ENCODE peak calls at places on chromosome 17, in nine cellular contexts. O is nephron progenitor cell, J is A549, Y is omental fat pad, A is testis, X is HL-60, C is body of pancreas, G is PC-9, I is IMR-90. S is an unnamed sample.

GRCh38 chr17:18968945-18969887 is 17.3 kb downstream of the SLC5A10 start:
- DNase-seq in Y (no peak), O (no peak), G (peak; percentile 72), I (no peak), X (no peak), A (no peak), C (no peak), J (peak; percentile 54), S (no peak)

GRCh38 chr17:44204453-44204882 is 4.8 kb upstream of the ATXN7L3 start:
- DNase-seq in I (peak; percentile 61), C (no peak), J (no peak), O (no peak), X (no peak), Y (no peak), G (no peak), A (no peak), S (no peak)

GRCh38 chr17:31443386-31443785 is 51.9 kb downstream of the RAB11FIP4 start:
- DNase-seq in Y (no peak), A (no peak), I (no peak), C (no peak), J (no peak), G (no peak), O (no peak), X (no peak), S (no peak)

GRCh38 chr17:80732268-80732667 is 187.6 kb downstream of the RPTOR start:
- DNase-seq in I (peak; percentile 74), C (no peak), J (no peak), G (no peak), A (no peak), Y (no peak), O (no peak), X (no peak), S (no peak)

GRCh38 chr17:56715613-56716357 is 117.9 kb downstream of the C17orf67 start:
- DNase-seq in O (peak; percentile 84), A (peak; percentile 90), I (peak; percentile 82), J (peak; percentile 88), C (peak; percentile 79), X (peak; percentile 82), G (peak; percentile 75), Y (peak; percentile 71), S (peak; percentile 87)

GRCh38 chr17:39527220-39527813 is 66.0 kb downstream of the CDK12 start:
- DNase-seq in A (no peak), O (no peak), G (no peak), X (peak; percentile 15), I (no peak), J (no peak), C (no peak), Y (no peak), S (no peak)

GRCh38 chr17:31745964-31746650 is 112.9 kb downstream of the COPRS start:
- DNase-seq in I (no peak), G (no peak), A (no peak), O (no peak), Y (no peak), X (no peak), C (no peak), J (no peak), S (no peak)

GRCh38 chr17:44354582-44355309 is 8.9 kb downstream of the FAM171A2 start:
- DNase-seq in X (no peak), G (no peak), O (peak; percentile 93), J (no peak), A (peak; percentile 74), C (peak; percentile 46), Y (no peak), I (no peak), S (no peak)

GRCh38 chr17:4565209-4566141 is 5.1 kb upstream of the GGT6 start:
- DNase-seq in O (peak; percentile 59), A (peak; percentile 80), G (peak; percentile 70), X (no peak), C (peak; percentile 78), I (peak; percentile 75), J (peak; percentile 92), Y (no peak), S (no peak)

GRCh38 chr17:39820541-39820940 is 43.6 kb downstream of the IKZF3 start:
- DNase-seq in Y (no peak), O (no peak), G (no peak), I (no peak), X (no peak), C (no peak), J (no peak), A (no peak), S (no peak)

GRCh38 chr17:43694081-43694870 is 32.6 kb upstream of the MEOX1 start:
- DNase-seq in O (peak; percentile 81), C (peak; percentile 83), G (peak; percentile 68), X (peak; percentile 40), J (peak; percentile 80), I (peak; percentile 75), Y (peak; percentile 34), A (peak; percentile 90), S (peak; percentile 81)

GRCh38 chr17:67174190-67174589 is 70.8 kb downstream of the HELZ start:
- DNase-seq in A (no peak), G (no peak), I (no peak), J (no peak), Y (no peak), O (no peak), C (no peak), X (no peak), S (no peak)

GRCh38 chr17:46810837-46811236 is 7.7 kb downstream of the WNT3 start:
- DNase-seq in X (no peak), G (no peak), O (no peak), A (no peak), I (no peak), J (no peak), Y (no peak), C (no peak), S (no peak)

GRCh38 chr17:1714488-1714979 is 4.4 kb upstream of the TLCD2 start:
- DNase-seq in O (peak; percentile 98), A (peak; percentile 98), Y (peak; percentile 98), J (peak; percentile 95), G (peak; percentile 94), I (peak; percentile 97), X (no peak), C (peak; percentile 98), S (peak; percentile 97)

GRCh38 chr17:81868674-81869220 is 2.4 kb downstream of the ARHGDIA start:
- DNase-seq in A (no peak), C (peak; percentile 69), O (no peak), I (peak; percentile 88), G (peak; percentile 40), Y (no peak), J (peak; percentile 58), X (no peak), S (no peak)

DNA sequence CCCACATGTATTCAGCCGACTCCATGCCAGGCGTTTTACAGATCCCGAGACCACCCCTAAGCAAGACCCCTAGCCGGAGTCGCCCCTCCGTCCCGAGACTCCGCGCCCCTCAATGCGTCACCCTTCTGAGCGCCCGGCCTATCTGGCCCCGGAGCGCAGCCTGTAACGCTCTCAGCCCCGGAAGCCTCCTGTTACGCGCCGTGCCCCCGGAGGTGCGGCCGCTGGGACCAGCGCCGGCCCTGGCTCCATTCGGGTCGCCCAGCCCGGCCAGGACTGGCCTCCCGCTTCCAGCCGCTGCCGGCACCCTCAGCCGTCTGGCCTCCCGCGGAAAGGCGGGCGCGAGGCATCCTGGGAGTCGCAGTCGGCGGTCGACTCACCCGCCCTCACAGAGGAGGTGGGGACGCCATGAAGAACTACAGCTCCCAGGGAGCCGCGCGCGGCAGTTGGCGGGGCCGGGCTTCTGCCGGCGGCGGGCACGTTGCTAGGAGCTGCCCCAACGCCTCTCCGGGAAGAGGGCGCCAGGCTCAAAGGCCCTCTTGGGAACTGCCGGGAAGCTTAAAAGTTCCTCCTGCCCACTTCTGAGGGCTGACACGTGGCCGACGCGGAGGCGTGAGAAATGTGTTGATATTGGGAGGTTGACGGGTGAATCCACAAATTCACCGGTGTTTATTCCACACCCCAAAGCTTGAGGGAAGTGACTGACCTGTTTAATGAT is at the start of gene FBF1:
- DNase-seq in Y (peak; percentile 63), G (peak; percentile 90), J (peak; percentile 99), X (peak; percentile 86), O (peak; percentile 94), I (peak; percentile 90), C (peak; percentile 95), A (peak; percentile 97), S (peak; percentile 93)
- TF ChIP-seq CTCF in Y (no peak), G (no peak), J (no peak), X (no peak), O (no peak), I (no peak), C (no peak), A (no peak), S (no peak)

GRCh38 chr17:78040561-78041400 is 82.3 kb downstream of the TNRC6C start:
- DNase-seq in X (no peak), A (peak; percentile 61), J (peak; percentile 66), G (no peak), C (peak; percentile 23), I (peak; percentile 43), O (no peak), Y (no peak), S (no peak)
- TF ChIP-seq CTCF in X (no peak), A (no peak), J (no peak), G (no peak), C (no peak), I (peak; percentile 1), O (no peak), Y (no peak), S (no peak)

GRCh38 chr17:20228410-20228809 is 219.3 kb downstream of the SPECC1 start:
- DNase-seq in I (no peak), C (no peak), J (no peak), O (no peak), A (no peak), X (no peak), G (no peak), Y (no peak), S (no peak)

GRCh38 chr17:20225162-20226115 is 216.3 kb downstream of the SPECC1 start:
- DNase-seq in J (no peak), G (no peak), X (no peak), O (no peak), I (no peak), C (no peak), Y (no peak), A (no peak), S (no peak)

GRCh38 chr17:20226814-20227482 is 217.8 kb downstream of the SPECC1 start:
- DNase-seq in X (peak; percentile 24), J (peak; percentile 85), Y (peak; percentile 67), O (peak; percentile 86), G (peak; percentile 42), C (peak; percentile 75), A (peak; percentile 93), I (peak; percentile 83), S (peak; percentile 80)

GRCh38 chr17:20224379-20224778 is 215.2 kb downstream of the SPECC1 start:
- DNase-seq in O (no peak), I (no peak), G (no peak), X (no peak), Y (no peak), A (no peak), C (no peak), J (no peak), S (no peak)

GRCh38 chr17:20223808-20224328 is 214.7 kb downstream of the SPECC1 start:
- DNase-seq in X (no peak), O (no peak), J (no peak), G (peak; percentile 35), I (peak; percentile 10), C (no peak), Y (no peak), A (no peak), S (no peak)
- TF ChIP-seq CTCF in X (no peak), O (no peak), J (no peak), G (no peak), I (peak; percentile 11), C (no peak), Y (no peak), A (no peak), S (no peak)

DNA sequence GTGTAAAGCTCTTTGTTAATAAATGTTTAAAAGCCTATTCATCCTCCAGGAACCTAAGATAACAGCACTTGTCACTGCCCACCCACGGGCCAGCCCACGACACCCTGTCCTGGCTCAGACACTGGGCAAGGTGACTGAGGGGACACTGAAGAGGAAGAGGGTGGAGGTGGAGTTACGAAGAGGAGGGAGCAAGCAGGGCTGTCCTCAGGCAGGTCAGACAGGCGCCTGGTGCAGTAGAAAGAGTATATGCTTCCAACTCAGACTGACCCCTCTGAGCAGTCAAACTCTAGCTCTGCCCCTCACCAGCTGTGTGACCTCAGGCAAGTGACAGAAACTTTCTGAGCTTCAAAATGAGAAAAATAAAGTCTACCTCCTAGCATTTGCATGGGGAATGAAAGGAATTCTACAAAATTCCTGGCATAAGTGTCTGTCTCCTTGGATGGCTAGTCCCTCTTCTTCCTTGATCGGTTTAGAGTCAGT is 22.8 kb downstream of the TEX2 start:
- DNase-seq in G (no peak), C (no peak), A (no peak), I (peak; percentile 21), Y (no peak), J (no peak), O (no peak), X (no peak), S (no peak)
- TF ChIP-seq CTCF in G (no peak), C (no peak), A (no peak), I (no peak), Y (no peak), J (no peak), O (no peak), X (no peak), S (peak; percentile 45)